ENCODE peak calls at places on chromosomes 13 and 19, in eight cellular contexts. One of them, this sample, is unnamed.

GRCh38 chr13:114099918-114100445 is 32.4 kb downstream of the RASA3 start:
- DNase-seq in neural progenitor cell: peak
- DNase-seq in mucosa of descending colon: peak
- DNase-seq in stimulated activated naive CD8-positive, alpha-beta T cell treated with anti-CD3 and anti-CD28 coated beads, Interleukin-15, amount 100 ng/mL, for 72 hours: no peak
- DNase-seq in cardiac muscle cell: peak
- DNase-seq in effector memory CD4-positive, alpha-beta T cell: peak
- DNase-seq in lower leg skin: peak
- DNase-seq in GM12865: no peak
- DNase-seq in this sample: peak

GRCh38 chr13:51520524-51520923 is 63.7 kb upstream of the WDFY2 start:
- DNase-seq in neural progenitor cell: no peak
- DNase-seq in mucosa of descending colon: no peak
- DNase-seq in stimulated activated naive CD8-positive, alpha-beta T cell treated with anti-CD3 and anti-CD28 coated beads, Interleukin-15, amount 100 ng/mL, for 72 hours: no peak
- DNase-seq in cardiac muscle cell: no peak
- DNase-seq in effector memory CD4-positive, alpha-beta T cell: no peak
- DNase-seq in lower leg skin: no peak
- DNase-seq in GM12865: no peak
- DNase-seq in this sample: peak

GRCh38 chr19:51724543-51724942 is 752 bp upstream of the HAS1 start:
- DNase-seq in neural progenitor cell: no peak
- DNase-seq in mucosa of descending colon: no peak
- DNase-seq in stimulated activated naive CD8-positive, alpha-beta T cell treated with anti-CD3 and anti-CD28 coated beads, Interleukin-15, amount 100 ng/mL, for 72 hours: no peak
- DNase-seq in cardiac muscle cell: no peak
- DNase-seq in effector memory CD4-positive, alpha-beta T cell: no peak
- DNase-seq in lower leg skin: peak
- DNase-seq in GM12865: no peak
- DNase-seq in this sample: no peak

GRCh38 chr13:36807616-36808015 is 11.4 kb upstream of the RFXAP start:
- DNase-seq in neural progenitor cell: no peak
- DNase-seq in mucosa of descending colon: no peak
- DNase-seq in stimulated activated naive CD8-positive, alpha-beta T cell treated with anti-CD3 and anti-CD28 coated beads, Interleukin-15, amount 100 ng/mL, for 72 hours: no peak
- DNase-seq in cardiac muscle cell: no peak
- DNase-seq in effector memory CD4-positive, alpha-beta T cell: no peak
- DNase-seq in lower leg skin: no peak
- DNase-seq in GM12865: no peak
- DNase-seq in this sample: no peak

GRCh38 chr19:49983645-49984229 is 22.8 kb upstream of the SIGLEC11 start:
- DNase-seq in neural progenitor cell: peak
- DNase-seq in mucosa of descending colon: peak
- DNase-seq in stimulated activated naive CD8-positive, alpha-beta T cell treated with anti-CD3 and anti-CD28 coated beads, Interleukin-15, amount 100 ng/mL, for 72 hours: peak
- DNase-seq in cardiac muscle cell: peak
- DNase-seq in effector memory CD4-positive, alpha-beta T cell: peak
- DNase-seq in lower leg skin: peak
- DNase-seq in GM12865: peak
- DNase-seq in this sample: peak

GRCh38 chr19:27793128-27793643 is 1419.8 kb downstream of the UQCRFS1 start:
- DNase-seq in neural progenitor cell: peak
- DNase-seq in mucosa of descending colon: peak
- DNase-seq in stimulated activated naive CD8-positive, alpha-beta T cell treated with anti-CD3 and anti-CD28 coated beads, Interleukin-15, amount 100 ng/mL, for 72 hours: peak
- DNase-seq in cardiac muscle cell: peak
- DNase-seq in effector memory CD4-positive, alpha-beta T cell: peak
- DNase-seq in lower leg skin: no peak
- DNase-seq in GM12865: peak
- DNase-seq in this sample: peak

GRCh38 chr19:35088514-35088913 is 27.1 kb upstream of the FXYD3 start:
- DNase-seq in neural progenitor cell: no peak
- DNase-seq in mucosa of descending colon: no peak
- DNase-seq in stimulated activated naive CD8-positive, alpha-beta T cell treated with anti-CD3 and anti-CD28 coated beads, Interleukin-15, amount 100 ng/mL, for 72 hours: no peak
- DNase-seq in cardiac muscle cell: no peak
- DNase-seq in effector memory CD4-positive, alpha-beta T cell: no peak
- DNase-seq in lower leg skin: no peak
- DNase-seq in GM12865: no peak
- DNase-seq in this sample: peak

GRCh38 chr19:4295972-4296771 is 6.0 kb downstream of the TMIGD2 start:
- DNase-seq in neural progenitor cell: no peak
- DNase-seq in mucosa of descending colon: no peak
- DNase-seq in stimulated activated naive CD8-positive, alpha-beta T cell treated with anti-CD3 and anti-CD28 coated beads, Interleukin-15, amount 100 ng/mL, for 72 hours: no peak
- DNase-seq in cardiac muscle cell: no peak
- DNase-seq in effector memory CD4-positive, alpha-beta T cell: no peak
- DNase-seq in lower leg skin: no peak
- DNase-seq in GM12865: no peak
- DNase-seq in this sample: no peak

GRCh38 chr19:47112166-47112663 is 1.4 kb downstream of the ZC3H4 start:
- DNase-seq in neural progenitor cell: peak
- DNase-seq in mucosa of descending colon: peak
- DNase-seq in stimulated activated naive CD8-positive, alpha-beta T cell treated with anti-CD3 and anti-CD28 coated beads, Interleukin-15, amount 100 ng/mL, for 72 hours: peak
- DNase-seq in cardiac muscle cell: peak
- DNase-seq in effector memory CD4-positive, alpha-beta T cell: peak
- DNase-seq in lower leg skin: peak
- DNase-seq in GM12865: peak
- DNase-seq in this sample: peak

GRCh38 chr13:113551081-113552000 is 33.2 kb upstream of the TFDP1 start:
- DNase-seq in neural progenitor cell: no peak
- DNase-seq in mucosa of descending colon: no peak
- DNase-seq in stimulated activated naive CD8-positive, alpha-beta T cell treated with anti-CD3 and anti-CD28 coated beads, Interleukin-15, amount 100 ng/mL, for 72 hours: no peak
- DNase-seq in cardiac muscle cell: no peak
- DNase-seq in effector memory CD4-positive, alpha-beta T cell: no peak
- DNase-seq in lower leg skin: peak
- DNase-seq in GM12865: no peak
- DNase-seq in this sample: no peak

GRCh38 chr13:87810920-87811344 is 139.8 kb downstream of the SLITRK5 start:
- DNase-seq in neural progenitor cell: no peak
- DNase-seq in mucosa of descending colon: peak
- DNase-seq in stimulated activated naive CD8-positive, alpha-beta T cell treated with anti-CD3 and anti-CD28 coated beads, Interleukin-15, amount 100 ng/mL, for 72 hours: no peak
- DNase-seq in cardiac muscle cell: no peak
- DNase-seq in effector memory CD4-positive, alpha-beta T cell: no peak
- DNase-seq in lower leg skin: no peak
- DNase-seq in GM12865: no peak
- DNase-seq in this sample: no peak

GRCh38 chr13:75760182-75760981 is 124.3 kb downstream of the LMO7 start:
- DNase-seq in neural progenitor cell: no peak
- DNase-seq in mucosa of descending colon: peak
- DNase-seq in stimulated activated naive CD8-positive, alpha-beta T cell treated with anti-CD3 and anti-CD28 coated beads, Interleukin-15, amount 100 ng/mL, for 72 hours: peak
- DNase-seq in cardiac muscle cell: peak
- DNase-seq in effector memory CD4-positive, alpha-beta T cell: no peak
- DNase-seq in lower leg skin: no peak
- DNase-seq in GM12865: no peak
- DNase-seq in this sample: no peak

GRCh38 chr19:44643605-44644390 is at the start of gene PVR:
- DNase-seq in neural progenitor cell: peak
- DNase-seq in mucosa of descending colon: peak
- DNase-seq in stimulated activated naive CD8-positive, alpha-beta T cell treated with anti-CD3 and anti-CD28 coated beads, Interleukin-15, amount 100 ng/mL, for 72 hours: peak
- DNase-seq in cardiac muscle cell: peak
- DNase-seq in effector memory CD4-positive, alpha-beta T cell: no peak
- DNase-seq in lower leg skin: peak
- DNase-seq in GM12865: peak
- DNase-seq in this sample: peak

GRCh38 chr13:31638577-31638976 is 100.7 kb upstream of the RXFP2 start:
- DNase-seq in neural progenitor cell: no peak
- DNase-seq in mucosa of descending colon: no peak
- DNase-seq in stimulated activated naive CD8-positive, alpha-beta T cell treated with anti-CD3 and anti-CD28 coated beads, Interleukin-15, amount 100 ng/mL, for 72 hours: no peak
- DNase-seq in cardiac muscle cell: no peak
- DNase-seq in effector memory CD4-positive, alpha-beta T cell: no peak
- DNase-seq in lower leg skin: no peak
- DNase-seq in GM12865: no peak
- DNase-seq in this sample: peak

GRCh38 chr19:55638864-55639359 is 1.9 kb upstream of the ZNF580 start:
- DNase-seq in neural progenitor cell: peak
- DNase-seq in mucosa of descending colon: peak
- DNase-seq in stimulated activated naive CD8-positive, alpha-beta T cell treated with anti-CD3 and anti-CD28 coated beads, Interleukin-15, amount 100 ng/mL, for 72 hours: peak
- DNase-seq in cardiac muscle cell: peak
- DNase-seq in effector memory CD4-positive, alpha-beta T cell: no peak
- DNase-seq in lower leg skin: peak
- DNase-seq in GM12865: peak
- DNase-seq in this sample: no peak

GRCh38 chr19:49921871-49922755 is 6.9 kb upstream of the ATF5 start:
- DNase-seq in neural progenitor cell: no peak
- DNase-seq in mucosa of descending colon: no peak
- DNase-seq in stimulated activated naive CD8-positive, alpha-beta T cell treated with anti-CD3 and anti-CD28 coated beads, Interleukin-15, amount 100 ng/mL, for 72 hours: no peak
- DNase-seq in cardiac muscle cell: no peak
- DNase-seq in effector memory CD4-positive, alpha-beta T cell: no peak
- DNase-seq in lower leg skin: no peak
- DNase-seq in GM12865: no peak
- DNase-seq in this sample: peak

GRCh38 chr19:14070268-14071050 is 2.1 kb upstream of the MISP3 start:
- DNase-seq in neural progenitor cell: no peak
- DNase-seq in mucosa of descending colon: no peak
- DNase-seq in stimulated activated naive CD8-positive, alpha-beta T cell treated with anti-CD3 and anti-CD28 coated beads, Interleukin-15, amount 100 ng/mL, for 72 hours: no peak
- DNase-seq in cardiac muscle cell: no peak
- DNase-seq in effector memory CD4-positive, alpha-beta T cell: no peak
- DNase-seq in lower leg skin: peak
- DNase-seq in GM12865: no peak
- DNase-seq in this sample: no peak

GRCh38 chr19:39934584-39935233 is at the start of gene FCGBP:
- DNase-seq in neural progenitor cell: no peak
- DNase-seq in mucosa of descending colon: peak
- DNase-seq in stimulated activated naive CD8-positive, alpha-beta T cell treated with anti-CD3 and anti-CD28 coated beads, Interleukin-15, amount 100 ng/mL, for 72 hours: no peak
- DNase-seq in cardiac muscle cell: no peak
- DNase-seq in effector memory CD4-positive, alpha-beta T cell: no peak
- DNase-seq in lower leg skin: no peak
- DNase-seq in GM12865: no peak
- DNase-seq in this sample: no peak

GRCh38 chr19:33639034-33639681 is 17.4 kb downstream of the CHST8 start:
- DNase-seq in neural progenitor cell: no peak
- DNase-seq in mucosa of descending colon: no peak
- DNase-seq in stimulated activated naive CD8-positive, alpha-beta T cell treated with anti-CD3 and anti-CD28 coated beads, Interleukin-15, amount 100 ng/mL, for 72 hours: no peak
- DNase-seq in cardiac muscle cell: no peak
- DNase-seq in effector memory CD4-positive, alpha-beta T cell: no peak
- DNase-seq in lower leg skin: no peak
- DNase-seq in GM12865: no peak
- DNase-seq in this sample: no peak

GRCh38 chr13:40207110-40207478 is 459.3 kb downstream of the FOXO1 start:
- DNase-seq in neural progenitor cell: no peak
- DNase-seq in mucosa of descending colon: no peak
- DNase-seq in stimulated activated naive CD8-positive, alpha-beta T cell treated with anti-CD3 and anti-CD28 coated beads, Interleukin-15, amount 100 ng/mL, for 72 hours: no peak
- DNase-seq in cardiac muscle cell: no peak
- DNase-seq in effector memory CD4-positive, alpha-beta T cell: no peak
- DNase-seq in lower leg skin: no peak
- DNase-seq in GM12865: peak
- DNase-seq in this sample: no peak

GRCh38 chr13:28043224-28043623 is 54.7 kb upstream of the URAD start:
- DNase-seq in neural progenitor cell: no peak
- DNase-seq in mucosa of descending colon: no peak
- DNase-seq in stimulated activated naive CD8-positive, alpha-beta T cell treated with anti-CD3 and anti-CD28 coated beads, Interleukin-15, amount 100 ng/mL, for 72 hours: no peak
- DNase-seq in cardiac muscle cell: no peak
- DNase-seq in effector memory CD4-positive, alpha-beta T cell: no peak
- DNase-seq in lower leg skin: no peak
- DNase-seq in GM12865: no peak
- DNase-seq in this sample: no peak

GRCh38 chr13:78657699-78658629 is 991 bp downstream of the OBI1 start:
- DNase-seq in neural progenitor cell: no peak
- DNase-seq in mucosa of descending colon: no peak
- DNase-seq in stimulated activated naive CD8-positive, alpha-beta T cell treated with anti-CD3 and anti-CD28 coated beads, Interleukin-15, amount 100 ng/mL, for 72 hours: no peak
- DNase-seq in cardiac muscle cell: peak
- DNase-seq in effector memory CD4-positive, alpha-beta T cell: no peak
- DNase-seq in lower leg skin: no peak
- DNase-seq in GM12865: peak
- DNase-seq in this sample: peak

GRCh38 chr19:12783849-12784393 is 7.4 kb upstream of the JUNB start:
- DNase-seq in neural progenitor cell: no peak
- DNase-seq in mucosa of descending colon: peak
- DNase-seq in stimulated activated naive CD8-positive, alpha-beta T cell treated with anti-CD3 and anti-CD28 coated beads, Interleukin-15, amount 100 ng/mL, for 72 hours: no peak
- DNase-seq in cardiac muscle cell: no peak
- DNase-seq in effector memory CD4-positive, alpha-beta T cell: no peak
- DNase-seq in lower leg skin: no peak
- DNase-seq in GM12865: peak
- DNase-seq in this sample: no peak

GRCh38 chr19:49814010-49814409 is 918 bp upstream of the FUZ start:
- DNase-seq in neural progenitor cell: no peak
- DNase-seq in mucosa of descending colon: no peak
- DNase-seq in stimulated activated naive CD8-positive, alpha-beta T cell treated with anti-CD3 and anti-CD28 coated beads, Interleukin-15, amount 100 ng/mL, for 72 hours: no peak
- DNase-seq in cardiac muscle cell: no peak
- DNase-seq in effector memory CD4-positive, alpha-beta T cell: no peak
- DNase-seq in lower leg skin: no peak
- DNase-seq in GM12865: no peak
- DNase-seq in this sample: no peak

GRCh38 chr19:7257148-7258041 is 36.8 kb downstream of the INSR start:
- DNase-seq in neural progenitor cell: no peak
- DNase-seq in mucosa of descending colon: no peak
- DNase-seq in stimulated activated naive CD8-positive, alpha-beta T cell treated with anti-CD3 and anti-CD28 coated beads, Interleukin-15, amount 100 ng/mL, for 72 hours: no peak
- DNase-seq in cardiac muscle cell: no peak
- DNase-seq in effector memory CD4-positive, alpha-beta T cell: no peak
- DNase-seq in lower leg skin: peak
- DNase-seq in GM12865: no peak
- DNase-seq in this sample: no peak

GRCh38 chr19:1858412-1859081 is 4.8 kb downstream of the KLF16 start:
- DNase-seq in neural progenitor cell: no peak
- DNase-seq in mucosa of descending colon: no peak
- DNase-seq in stimulated activated naive CD8-positive, alpha-beta T cell treated with anti-CD3 and anti-CD28 coated beads, Interleukin-15, amount 100 ng/mL, for 72 hours: no peak
- DNase-seq in cardiac muscle cell: no peak
- DNase-seq in effector memory CD4-positive, alpha-beta T cell: no peak
- DNase-seq in lower leg skin: peak
- DNase-seq in GM12865: no peak
- DNase-seq in this sample: no peak

GRCh38 chr19:28509079-28509895 is 703.7 kb downstream of the UQCRFS1 start:
- DNase-seq in neural progenitor cell: peak
- DNase-seq in mucosa of descending colon: no peak
- DNase-seq in stimulated activated naive CD8-positive, alpha-beta T cell treated with anti-CD3 and anti-CD28 coated beads, Interleukin-15, amount 100 ng/mL, for 72 hours: no peak
- DNase-seq in cardiac muscle cell: no peak
- DNase-seq in effector memory CD4-positive, alpha-beta T cell: no peak
- DNase-seq in lower leg skin: peak
- DNase-seq in GM12865: no peak
- DNase-seq in this sample: no peak

GRCh38 chr13:109151696-109152095 is 522.3 kb downstream of the MYO16 start:
- DNase-seq in neural progenitor cell: no peak
- DNase-seq in mucosa of descending colon: no peak
- DNase-seq in stimulated activated naive CD8-positive, alpha-beta T cell treated with anti-CD3 and anti-CD28 coated beads, Interleukin-15, amount 100 ng/mL, for 72 hours: no peak
- DNase-seq in cardiac muscle cell: no peak
- DNase-seq in effector memory CD4-positive, alpha-beta T cell: no peak
- DNase-seq in lower leg skin: no peak
- DNase-seq in GM12865: no peak
- DNase-seq in this sample: no peak

GRCh38 chr13:110799246-110800236 is 86.0 kb downstream of the ING1 start:
- DNase-seq in neural progenitor cell: no peak
- DNase-seq in mucosa of descending colon: no peak
- DNase-seq in stimulated activated naive CD8-positive, alpha-beta T cell treated with anti-CD3 and anti-CD28 coated beads, Interleukin-15, amount 100 ng/mL, for 72 hours: no peak
- DNase-seq in cardiac muscle cell: no peak
- DNase-seq in effector memory CD4-positive, alpha-beta T cell: no peak
- DNase-seq in lower leg skin: no peak
- DNase-seq in GM12865: no peak
- DNase-seq in this sample: peak

GRCh38 chr19:5971714-5972354 is 6.1 kb downstream of the RANBP3 start:
- DNase-seq in neural progenitor cell: no peak
- DNase-seq in mucosa of descending colon: no peak
- DNase-seq in stimulated activated naive CD8-positive, alpha-beta T cell treated with anti-CD3 and anti-CD28 coated beads, Interleukin-15, amount 100 ng/mL, for 72 hours: no peak
- DNase-seq in cardiac muscle cell: no peak
- DNase-seq in effector memory CD4-positive, alpha-beta T cell: no peak
- DNase-seq in lower leg skin: no peak
- DNase-seq in GM12865: no peak
- DNase-seq in this sample: no peak